ENCODE peak calls at places on chromosomes 6 and 20, in four cellular contexts. One of them, this sample, is unnamed.

GRCh38 chr6:15682965-15683822 is 20.4 kb upstream of the DTNBP1 start:
- DNase-seq in GM12878: peak; percentile 40
- DNase-seq in K562: no peak
- DNase-seq in SK-N-SH: no peak
- DNase-seq in this sample: peak; percentile 18

GRCh38 chr6:786946-787763 is 94.2 kb upstream of the EXOC2 start:
- DNase-seq in GM12878: no peak
- DNase-seq in K562: peak; percentile 63
- DNase-seq in SK-N-SH: peak; percentile 57
- DNase-seq in this sample: peak; percentile 35

GRCh38 chr6:158232445-158233213 is 64.5 kb downstream of the GTF2H5 start:
- DNase-seq in GM12878: no peak
- DNase-seq in K562: peak; percentile 74
- DNase-seq in SK-N-SH: peak; percentile 85
- DNase-seq in this sample: peak; percentile 42

GRCh38 chr6:106439459-106439858 is 78.9 kb downstream of the CRYBG1 start:
- DNase-seq in GM12878: no peak
- DNase-seq in K562: no peak
- DNase-seq in SK-N-SH: no peak
- DNase-seq in this sample: no peak

GRCh38 chr6:91299544-91300491 is 712.9 kb upstream of the MAP3K7 start:
- DNase-seq in GM12878: no peak
- DNase-seq in K562: no peak
- DNase-seq in SK-N-SH: no peak
- DNase-seq in this sample: no peak

GRCh38 chr20:60102665-60103210 is 144.5 kb downstream of the CDH26 start:
- DNase-seq in GM12878: no peak
- DNase-seq in K562: no peak
- DNase-seq in SK-N-SH: no peak
- DNase-seq in this sample: no peak

GRCh38 chr6:106659859-106660258 is 30.5 kb downstream of the QRSL1 start:
- DNase-seq in GM12878: no peak
- DNase-seq in K562: no peak
- DNase-seq in SK-N-SH: no peak
- DNase-seq in this sample: no peak

GRCh38 chr20:6562111-6562510 is 205.4 kb upstream of the BMP2 start:
- DNase-seq in GM12878: no peak
- DNase-seq in K562: no peak
- DNase-seq in SK-N-SH: no peak
- DNase-seq in this sample: no peak

GRCh38 chr20:32524871-32525501 is 60.1 kb downstream of the NOL4L start:
- DNase-seq in GM12878: no peak
- DNase-seq in K562: no peak
- DNase-seq in SK-N-SH: peak; percentile 73
- DNase-seq in this sample: no peak

GRCh38 chr6:144335914-144336313 is 50.8 kb downstream of the UTRN start:
- DNase-seq in GM12878: no peak
- DNase-seq in K562: no peak
- DNase-seq in SK-N-SH: no peak
- DNase-seq in this sample: no peak

GRCh38 chr20:24823989-24824693 is 124.9 kb upstream of the CST7 start:
- DNase-seq in GM12878: no peak
- DNase-seq in K562: no peak
- DNase-seq in SK-N-SH: no peak
- DNase-seq in this sample: no peak

GRCh38 chr6:106383573-106383972 is 23.1 kb downstream of the CRYBG1 start:
- DNase-seq in GM12878: no peak
- DNase-seq in K562: no peak
- DNase-seq in SK-N-SH: no peak
- DNase-seq in this sample: no peak

GRCh38 chr6:12312736-12313135 is 22.6 kb downstream of the EDN1 start:
- DNase-seq in GM12878: no peak
- DNase-seq in K562: no peak
- DNase-seq in SK-N-SH: no peak
- DNase-seq in this sample: no peak

GRCh38 chr6:166360243-166361079 is 18.1 kb upstream of the SFT2D1 start:
- DNase-seq in GM12878: no peak
- DNase-seq in K562: no peak
- DNase-seq in SK-N-SH: no peak
- DNase-seq in this sample: no peak

GRCh38 chr6:1952726-1953360 is 292.6 kb downstream of the GMDS start:
- DNase-seq in GM12878: no peak
- DNase-seq in K562: no peak
- DNase-seq in SK-N-SH: no peak
- DNase-seq in this sample: no peak

GRCh38 chr6:30483677-30484279 is 5.5 kb upstream of the HLA-E start:
- DNase-seq in GM12878: peak; percentile 37
- DNase-seq in K562: no peak
- DNase-seq in SK-N-SH: peak; percentile 57
- DNase-seq in this sample: peak; percentile 66

GRCh38 chr6:168155821-168156741 is 77.1 kb upstream of the FRMD1 start:
- DNase-seq in GM12878: no peak
- DNase-seq in K562: no peak
- DNase-seq in SK-N-SH: no peak
- DNase-seq in this sample: peak; percentile 20

DNA sequence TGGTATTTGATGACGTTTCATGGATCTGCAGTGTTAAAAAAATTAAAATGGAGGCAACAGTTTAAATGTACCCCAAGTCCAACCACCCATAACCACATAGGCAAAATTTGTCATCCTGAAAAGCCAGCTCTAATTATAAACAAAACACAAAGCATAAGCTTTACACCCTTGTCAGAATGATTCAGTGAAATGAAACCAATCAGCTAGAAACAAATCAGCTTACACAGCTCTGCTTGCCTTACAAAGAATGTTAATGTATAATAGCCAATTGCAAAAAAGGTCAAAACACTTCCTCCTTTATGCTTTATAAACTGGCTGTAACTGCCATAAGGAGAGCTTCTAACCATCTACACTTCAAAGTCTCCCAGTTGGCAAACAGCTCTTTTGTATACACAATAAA is 344.5 kb upstream of the ID4 start:
- DNase-seq in GM12878: no peak
- DNase-seq in K562: no peak
- DNase-seq in SK-N-SH: no peak
- DNase-seq in this sample: no peak
- TF ChIP-seq SMC3 in GM12878: no peak
- TF ChIP-seq SMC3 in K562: no peak
- TF ChIP-seq SMC3 in SK-N-SH: no peak
- TF ChIP-seq SMC3 in this sample: no peak

GRCh38 chr6:154350293-154350692 is 6.3 kb downstream of the IPCEF1 start:
- DNase-seq in GM12878: no peak
- DNase-seq in K562: no peak
- DNase-seq in SK-N-SH: no peak
- DNase-seq in this sample: no peak
- TF ChIP-seq NFIC in GM12878: no peak
- TF ChIP-seq NFIC in K562: no peak
- TF ChIP-seq NFIC in SK-N-SH: no peak
- TF ChIP-seq NFIC in this sample: no peak

GRCh38 chr20:58224097-58224496 is 4.4 kb downstream of the ANKRD60 start:
- DNase-seq in GM12878: no peak
- DNase-seq in K562: no peak
- DNase-seq in SK-N-SH: no peak
- DNase-seq in this sample: no peak
- TF ChIP-seq SMC3 in GM12878: no peak
- TF ChIP-seq SMC3 in K562: no peak
- TF ChIP-seq SMC3 in SK-N-SH: no peak
- TF ChIP-seq SMC3 in this sample: no peak

DNA sequence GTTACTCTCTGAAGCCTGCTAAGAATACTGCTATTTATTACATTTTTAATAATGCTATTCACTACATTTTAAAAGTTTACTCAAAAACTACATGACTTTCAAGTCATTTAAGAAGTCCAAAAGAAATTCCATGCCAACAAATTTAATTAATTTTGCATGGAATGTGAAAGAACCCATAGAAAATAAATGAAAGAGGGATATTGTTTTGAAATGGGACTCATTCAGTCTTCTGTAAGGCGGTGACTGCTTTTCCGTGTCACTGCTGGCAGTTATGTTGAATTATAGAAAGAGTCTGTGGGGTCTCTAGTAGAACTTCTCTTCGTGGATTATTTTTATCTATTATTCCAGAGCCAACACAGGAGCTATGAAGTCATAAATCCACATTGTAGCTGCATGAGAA is 211.2 kb downstream of the LAMA2 start:
- DNase-seq in GM12878: no peak
- DNase-seq in K562: no peak
- DNase-seq in SK-N-SH: no peak
- DNase-seq in this sample: no peak
- TF ChIP-seq NFIC in GM12878: no peak
- TF ChIP-seq NFIC in K562: no peak
- TF ChIP-seq NFIC in SK-N-SH: no peak
- TF ChIP-seq NFIC in this sample: no peak

DNA sequence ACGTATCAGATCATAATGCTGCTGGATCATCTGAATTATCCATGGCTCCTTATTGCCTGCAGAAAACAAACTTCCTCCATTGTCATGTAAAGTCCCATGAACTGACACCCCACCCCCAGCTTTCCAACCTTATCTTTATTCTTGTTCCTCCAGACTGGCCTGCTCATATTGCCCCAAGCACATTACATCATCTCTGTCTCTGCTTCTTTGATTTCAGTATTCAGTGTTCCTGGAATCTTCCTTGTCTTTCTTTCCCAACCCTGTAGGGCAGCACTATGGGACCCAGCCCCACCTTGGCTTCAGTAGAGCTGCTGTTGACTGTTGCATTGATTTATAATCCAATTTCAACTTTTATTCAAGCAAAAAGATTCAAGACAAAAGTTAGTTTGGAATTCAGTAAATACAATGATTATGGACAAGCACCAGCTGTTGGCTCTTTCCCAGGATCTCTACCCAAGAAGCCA is 187.5 kb upstream of the ECI2 start:
- DNase-seq in GM12878: no peak
- DNase-seq in K562: no peak
- DNase-seq in SK-N-SH: no peak
- DNase-seq in this sample: no peak
- TF ChIP-seq SMC3 in GM12878: no peak
- TF ChIP-seq SMC3 in K562: no peak
- TF ChIP-seq SMC3 in SK-N-SH: no peak
- TF ChIP-seq SMC3 in this sample: no peak

GRCh38 chr6:135393289-135393688 is 104.3 kb downstream of the AHI1 start:
- DNase-seq in GM12878: no peak
- DNase-seq in K562: no peak
- DNase-seq in SK-N-SH: no peak
- DNase-seq in this sample: no peak

GRCh38 chr6:135402311-135402710 is 95.2 kb downstream of the AHI1 start:
- DNase-seq in GM12878: no peak
- DNase-seq in K562: no peak
- DNase-seq in SK-N-SH: no peak
- DNase-seq in this sample: no peak

GRCh38 chr6:135397172-135397952 is 100.2 kb downstream of the AHI1 start:
- DNase-seq in GM12878: no peak
- DNase-seq in K562: no peak
- DNase-seq in SK-N-SH: no peak
- DNase-seq in this sample: no peak
- TF ChIP-seq NFIC in GM12878: no peak
- TF ChIP-seq NFIC in K562: no peak
- TF ChIP-seq NFIC in SK-N-SH: no peak
- TF ChIP-seq NFIC in this sample: no peak

GRCh38 chr20:44069203-44069931 is 117.6 kb downstream of the JPH2 start:
- DNase-seq in GM12878: peak; percentile 57
- DNase-seq in K562: no peak
- DNase-seq in SK-N-SH: no peak
- DNase-seq in this sample: no peak
- TF ChIP-seq SMC3 in GM12878: no peak
- TF ChIP-seq SMC3 in K562: no peak
- TF ChIP-seq SMC3 in SK-N-SH: no peak
- TF ChIP-seq SMC3 in this sample: no peak

GRCh38 chr6:64023693-64024092 is 388.1 kb downstream of the PHF3 start:
- DNase-seq in GM12878: no peak
- DNase-seq in K562: no peak
- DNase-seq in SK-N-SH: no peak
- DNase-seq in this sample: no peak
- TF ChIP-seq NFIC in GM12878: no peak
- TF ChIP-seq NFIC in K562: no peak
- TF ChIP-seq NFIC in SK-N-SH: no peak
- TF ChIP-seq NFIC in this sample: no peak

GRCh38 chr6:151400473-151400872 is 9.1 kb upstream of the ZBTB2 start:
- DNase-seq in GM12878: no peak
- DNase-seq in K562: no peak
- DNase-seq in SK-N-SH: no peak
- DNase-seq in this sample: no peak
- TF ChIP-seq SMC3 in GM12878: no peak
- TF ChIP-seq SMC3 in K562: no peak
- TF ChIP-seq SMC3 in SK-N-SH: no peak
- TF ChIP-seq SMC3 in this sample: no peak

GRCh38 chr6:150695652-150696051 is 96.0 kb downstream of the PLEKHG1 start:
- DNase-seq in GM12878: no peak
- DNase-seq in K562: no peak
- DNase-seq in SK-N-SH: no peak
- DNase-seq in this sample: no peak

GRCh38 chr6:150698421-150698820 is 98.7 kb downstream of the PLEKHG1 start:
- DNase-seq in GM12878: no peak
- DNase-seq in K562: no peak
- DNase-seq in SK-N-SH: no peak
- DNase-seq in this sample: no peak

GRCh38 chr6:150697515-150697914 is 97.8 kb downstream of the PLEKHG1 start:
- DNase-seq in GM12878: no peak
- DNase-seq in K562: no peak
- DNase-seq in SK-N-SH: no peak
- DNase-seq in this sample: no peak

GRCh38 chr6:150694889-150695288 is 95.2 kb downstream of the PLEKHG1 start:
- DNase-seq in GM12878: no peak
- DNase-seq in K562: no peak
- DNase-seq in SK-N-SH: no peak
- DNase-seq in this sample: no peak

DNA sequence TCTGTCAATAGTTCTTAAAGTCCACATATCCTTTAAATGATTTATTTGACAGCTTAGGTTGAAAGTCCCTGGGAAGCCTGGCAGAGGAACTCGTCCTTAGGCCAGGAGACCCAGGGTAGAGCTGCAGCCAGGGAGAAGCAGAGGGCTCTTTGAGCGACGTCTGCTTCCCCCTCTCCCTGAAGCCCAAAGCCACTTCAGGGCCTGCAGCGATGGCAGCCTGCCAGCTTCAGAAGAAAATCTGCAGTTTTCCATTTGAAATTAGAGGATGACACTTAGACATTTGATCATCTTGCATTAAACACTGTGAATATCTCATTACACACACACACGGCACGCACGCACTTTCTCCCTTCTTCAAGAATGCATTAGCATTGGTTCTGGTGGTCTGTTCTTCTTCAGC is 96.5 kb downstream of the PLEKHG1 start:
- DNase-seq in GM12878: no peak
- DNase-seq in K562: no peak
- DNase-seq in SK-N-SH: no peak
- DNase-seq in this sample: no peak
- TF ChIP-seq NFIC in GM12878: no peak
- TF ChIP-seq NFIC in K562: no peak
- TF ChIP-seq NFIC in SK-N-SH: no peak
- TF ChIP-seq NFIC in this sample: no peak